ENCODE peak calls at places on chromosomes 16 and 17, in four cellular contexts. E is tibial artery, Z is nephron progenitor cell, A is GM10248. C is an unnamed sample.

GRCh38 chr17:38921756-38922411 is 3.5 kb upstream of the LASP1NB start:
- DNase-seq in A (no peak), E (peak), Z (no peak), C (no peak)

GRCh38 chr16:1194665-1195392 is 30.2 kb downstream of the TPSG1 start:
- DNase-seq in E (no peak), A (peak), Z (peak), C (no peak)

GRCh38 chr17:20051624-20052023 is 42.5 kb downstream of the SPECC1 start:
- DNase-seq in Z (no peak), A (no peak), E (no peak), C (no peak)

GRCh38 chr17:39867891-39868553 is at the start of gene ZPBP2:
- DNase-seq in Z (no peak), A (peak), E (no peak), C (no peak)

GRCh38 chr17:9054611-9055010 is 33.3 kb downstream of the NTN1 start:
- DNase-seq in A (no peak), Z (peak), E (no peak), C (no peak)

GRCh38 chr17:73360961-73361761 is 49.4 kb upstream of the CDC42EP4 start:
- DNase-seq in Z (peak), A (no peak), E (no peak), C (no peak)

GRCh38 chr16:13077816-13078215 is 176.4 kb downstream of the SHISA9 start:
- DNase-seq in A (no peak), Z (no peak), E (no peak), C (no peak)

GRCh38 chr17:81453049-81453448 is 57.8 kb downstream of the BAHCC1 start:
- DNase-seq in E (no peak), A (no peak), Z (no peak), C (no peak)

GRCh38 chr16:3954411-3954921 is 74.0 kb upstream of the CREBBP start:
- DNase-seq in A (no peak), Z (no peak), E (no peak), C (no peak)

GRCh38 chr16:89168381-89169189 is 3.0 kb upstream of the CDH15 start:
- DNase-seq in A (no peak), E (no peak), Z (no peak), C (no peak)

GRCh38 chr16:89166696-89167424 is 4.7 kb upstream of the CDH15 start:
- DNase-seq in E (no peak), Z (no peak), A (no peak), C (no peak)

GRCh38 chr16:89169778-89170177 is 1.8 kb upstream of the CDH15 start:
- DNase-seq in E (no peak), A (no peak), Z (no peak), C (no peak)

GRCh38 chr16:89164847-89165684 is 6.5 kb upstream of the CDH15 start:
- DNase-seq in A (no peak), E (no peak), Z (no peak), C (no peak)

GRCh38 chr16:89167425-89167941 is 4.1 kb upstream of the CDH15 start:
- DNase-seq in Z (peak), E (no peak), A (peak), C (peak)
- TF ChIP-seq CTCF in Z (peak), E (peak), A (peak), C (peak)

GRCh38 chr16:77190478-77191258 is at the start of gene MON1B:
- DNase-seq in Z (peak), A (peak), E (peak), C (peak)
- TF ChIP-seq CTCF in Z (no peak), A (no peak), E (no peak), C (no peak)

GRCh38 chr17:82935944-82936767 is 96.3 kb upstream of the ZNF750 start:
- DNase-seq in E (peak), Z (no peak), A (no peak), C (no peak)

GRCh38 chr17:82931696-82932060 is 91.9 kb upstream of the ZNF750 start:
- DNase-seq in A (no peak), Z (no peak), E (peak), C (peak)

GRCh38 chr17:82932146-82933005 is 92.6 kb upstream of the ZNF750 start:
- DNase-seq in Z (no peak), A (no peak), E (peak), C (peak)

GRCh38 chr17:82933006-82933310 is 93.1 kb upstream of the ZNF750 start:
- DNase-seq in A (no peak), Z (no peak), E (peak), C (no peak)

GRCh38 chr17:82933911-82934310 is 94.1 kb upstream of the ZNF750 start:
- DNase-seq in Z (no peak), A (no peak), E (peak), C (no peak)
- TF ChIP-seq CTCF in Z (no peak), A (no peak), E (no peak), C (no peak)

GRCh38 chr16:49440156-49441065 is 66.8 kb downstream of the C16orf78 start:
- DNase-seq in E (peak), A (no peak), Z (no peak), C (no peak)

GRCh38 chr16:49439676-49440075 is 66.1 kb downstream of the C16orf78 start:
- DNase-seq in E (peak), A (no peak), Z (no peak), C (no peak)

GRCh38 chr16:49443576-49443975 is 70.0 kb downstream of the C16orf78 start:
- DNase-seq in E (peak), A (no peak), Z (no peak), C (no peak)

GRCh38 chr16:49442805-49443204 is 69.2 kb downstream of the C16orf78 start:
- DNase-seq in Z (no peak), A (no peak), E (peak), C (no peak)

DNA sequence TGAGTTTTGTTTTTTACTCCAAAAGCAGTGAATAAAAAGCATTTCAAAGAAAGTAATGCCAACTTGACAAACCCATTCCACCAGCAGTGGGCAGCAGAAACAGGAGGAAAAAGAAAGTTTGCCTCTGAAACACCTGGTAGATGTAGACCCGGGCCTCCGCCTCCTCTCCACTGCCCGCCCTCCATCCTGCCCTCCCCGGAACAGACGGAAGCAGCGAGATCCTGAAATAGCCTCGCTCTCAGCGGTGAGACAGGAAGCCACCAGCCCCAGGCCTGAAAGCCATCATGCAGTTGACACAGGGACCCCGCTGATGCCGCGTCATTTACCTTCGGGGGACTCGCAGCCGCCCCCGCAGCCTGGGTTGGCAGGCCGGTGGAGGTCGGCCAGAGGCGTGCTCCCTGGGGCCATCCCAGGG is 67.8 kb downstream of the C16orf78 start:
- DNase-seq in A (peak), Z (peak), E (peak), C (no peak)
- TF ChIP-seq CTCF in A (peak), Z (no peak), E (no peak), C (no peak)

C was measured in AG09319.